ENCODE peak calls at places on chromosomes 6 and 20, in nine cellular contexts. P is right lobe of liver; C is fibroblast of lung; R is PC-9; O is foreskin keratinocyte; A is hepatocyte; S is neural progenitor cell; Y is endodermal cell; J is CD8-positive, alpha-beta T cell. U is an unnamed sample.

GRCh38 chr6:141169419-141169818 is 963.3 kb upstream of the GJE1 start:
- DNase-seq in Y (no peak), A (no peak), R (no peak), C (peak), P (no peak), O (no peak), S (peak), J (no peak), U (no peak)

GRCh38 chr6:80223743-80224212 is 117.3 kb downstream of the BCKDHB start:
- DNase-seq in J (no peak), P (no peak), Y (no peak), C (peak), A (no peak), S (no peak), O (no peak), R (no peak), U (no peak)

GRCh38 chr6:8670792-8671191 is 235.4 kb upstream of the SLC35B3 start:
- DNase-seq in S (no peak), Y (no peak), A (no peak), R (no peak), P (no peak), J (no peak), O (no peak), C (no peak), U (no peak)

GRCh38 chr6:156794546-156794945 is 17.4 kb downstream of the ARID1B start:
- DNase-seq in S (no peak), O (no peak), J (no peak), R (no peak), C (no peak), P (no peak), A (no peak), Y (no peak), U (no peak)

GRCh38 chr6:19849196-19849595 is 12.0 kb downstream of the ID4 start:
- DNase-seq in J (no peak), R (no peak), Y (no peak), P (no peak), S (no peak), C (no peak), A (no peak), O (no peak), U (no peak)

GRCh38 chr6:159788757-159789376 is 535 bp downstream of the TCP1 start:
- DNase-seq in P (peak), O (no peak), S (peak), J (peak), Y (peak), R (no peak), C (peak), A (peak), U (no peak)

GRCh38 chr6:163526356-163526755 is 111.8 kb downstream of the QKI start:
- DNase-seq in A (no peak), Y (no peak), S (no peak), O (no peak), P (no peak), J (no peak), R (no peak), C (no peak), U (no peak)

GRCh38 chr6:10151144-10151915 is 263.5 kb downstream of the TFAP2A start:
- DNase-seq in O (peak), S (no peak), C (no peak), A (no peak), P (no peak), J (no peak), Y (no peak), R (no peak), U (no peak)

GRCh38 chr6:1797801-1798200 is 188.1 kb downstream of the FOXC1 start:
- DNase-seq in A (no peak), C (no peak), R (peak), O (no peak), P (no peak), Y (no peak), J (no peak), S (no peak), U (no peak)

GRCh38 chr6:44411141-44411540 is 23.6 kb downstream of the CDC5L start:
- DNase-seq in O (no peak), C (no peak), A (no peak), R (no peak), P (no peak), J (no peak), Y (no peak), S (no peak), U (no peak)

GRCh38 chr6:142867988-142868818 is 76.8 kb downstream of the HIVEP2 start:
- DNase-seq in R (peak), J (no peak), O (no peak), A (no peak), C (peak), S (no peak), Y (no peak), P (no peak), U (no peak)
- H3K27ac ChIP-seq in R (peak), J (no peak), O (no peak), A (no peak), C (no peak), S (no peak), Y (peak), P (no peak), U (no peak)

DNA sequence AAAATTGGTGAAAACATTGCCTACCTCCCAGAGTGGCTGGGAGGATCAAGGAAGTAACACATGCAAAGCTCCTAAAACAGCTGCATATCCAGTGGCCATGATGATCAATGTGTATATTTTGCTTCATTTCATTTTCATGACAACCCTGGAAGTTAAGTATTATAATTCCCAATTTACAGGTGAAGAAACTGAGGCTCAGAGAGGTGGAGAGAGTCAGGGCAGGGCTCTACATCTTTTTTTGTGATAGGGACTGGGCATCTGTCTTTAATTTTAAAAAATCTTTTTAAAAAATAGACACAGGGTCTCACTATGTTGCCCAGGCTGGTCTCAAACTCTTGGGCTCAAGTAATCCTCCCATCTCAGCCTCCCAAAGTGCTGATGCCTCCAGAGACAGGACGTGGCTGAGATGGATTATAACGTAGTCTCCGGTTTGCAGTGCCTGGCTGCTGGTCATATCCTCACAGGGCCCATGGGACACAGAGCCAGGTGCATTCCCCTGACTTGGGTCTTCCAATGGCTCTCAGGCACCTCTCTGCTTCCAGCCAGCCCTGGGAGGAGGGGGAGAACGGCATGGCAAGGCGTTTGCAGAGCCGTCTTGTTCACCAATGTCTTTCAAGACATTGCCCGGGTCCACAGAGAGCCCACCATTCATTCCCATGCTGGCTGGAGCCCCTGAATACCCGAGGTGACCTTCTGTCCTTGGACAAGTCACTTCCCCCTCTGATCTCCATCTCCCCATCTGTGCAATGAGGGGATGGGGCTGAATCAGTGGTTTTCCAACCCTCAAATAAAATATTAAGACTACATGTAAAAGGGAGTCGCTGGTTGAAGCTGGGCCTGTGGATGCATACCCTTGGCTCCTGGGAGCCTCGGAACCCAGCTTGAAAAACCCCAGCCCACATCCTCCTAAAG is 38.4 kb downstream of the HNF4A start:
- DNase-seq in P (no peak), Y (peak), S (no peak), R (no peak), O (no peak), J (no peak), C (no peak), A (no peak), U (no peak)
- H3K27ac ChIP-seq in P (peak), Y (no peak), S (no peak), R (no peak), O (no peak), J (no peak), C (no peak), A (peak), U (no peak)

DNA sequence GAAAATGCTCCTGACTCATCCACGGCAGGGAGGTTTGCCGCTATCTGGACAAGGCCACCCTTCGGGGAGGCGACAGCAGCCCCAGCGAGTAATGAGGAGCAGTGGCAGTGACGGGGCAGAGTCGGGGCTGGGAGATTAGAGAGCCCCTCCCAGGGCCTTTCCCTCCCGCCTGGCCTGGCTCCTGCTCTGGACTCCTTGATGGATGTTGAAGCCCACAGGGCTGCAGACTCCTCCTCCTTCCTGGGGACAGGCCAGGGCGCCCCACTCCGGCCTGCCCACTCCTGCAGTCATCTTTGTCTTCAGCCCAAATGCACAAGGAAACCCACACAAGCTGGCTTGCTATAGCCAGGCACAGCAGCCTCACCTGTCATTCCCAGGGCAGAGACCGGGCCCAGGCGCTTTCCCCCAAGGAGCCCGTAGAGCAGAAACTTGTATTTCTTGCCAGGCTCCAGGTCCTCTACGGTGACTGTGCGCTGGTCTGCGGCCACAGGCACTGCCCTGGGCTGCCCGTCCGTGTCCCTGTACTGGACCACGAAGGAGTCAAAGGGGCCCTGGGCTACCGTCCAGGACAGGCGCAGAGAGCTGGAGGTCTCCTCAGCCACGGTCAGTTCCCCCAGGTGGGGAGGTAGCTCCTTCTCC is 7.7 kb downstream of the CYP21A2 start:
- DNase-seq in A (no peak), R (no peak), J (no peak), P (no peak), O (no peak), S (no peak), C (no peak), Y (peak), U (no peak)
- H3K27ac ChIP-seq in A (no peak), R (peak), J (no peak), P (no peak), O (no peak), S (no peak), C (peak), Y (no peak), U (no peak)

GRCh38 chr20:47610247-47610944 is 108.7 kb downstream of the NCOA3 start:
- DNase-seq in R (peak), J (peak), C (peak), Y (no peak), P (no peak), O (peak), S (no peak), A (peak), U (no peak)

GRCh38 chr20:47605673-47606413 is 104.2 kb downstream of the NCOA3 start:
- DNase-seq in C (no peak), R (no peak), Y (no peak), A (no peak), S (no peak), O (no peak), P (no peak), J (no peak), U (no peak)

GRCh38 chr20:47607208-47607613 is 105.5 kb downstream of the NCOA3 start:
- DNase-seq in O (no peak), P (no peak), Y (no peak), S (no peak), C (peak), J (no peak), R (no peak), A (no peak), U (no peak)

GRCh38 chr20:47603260-47603659 is 101.6 kb downstream of the NCOA3 start:
- DNase-seq in A (no peak), P (no peak), S (no peak), C (no peak), J (no peak), Y (no peak), R (no peak), O (no peak), U (no peak)

DNA sequence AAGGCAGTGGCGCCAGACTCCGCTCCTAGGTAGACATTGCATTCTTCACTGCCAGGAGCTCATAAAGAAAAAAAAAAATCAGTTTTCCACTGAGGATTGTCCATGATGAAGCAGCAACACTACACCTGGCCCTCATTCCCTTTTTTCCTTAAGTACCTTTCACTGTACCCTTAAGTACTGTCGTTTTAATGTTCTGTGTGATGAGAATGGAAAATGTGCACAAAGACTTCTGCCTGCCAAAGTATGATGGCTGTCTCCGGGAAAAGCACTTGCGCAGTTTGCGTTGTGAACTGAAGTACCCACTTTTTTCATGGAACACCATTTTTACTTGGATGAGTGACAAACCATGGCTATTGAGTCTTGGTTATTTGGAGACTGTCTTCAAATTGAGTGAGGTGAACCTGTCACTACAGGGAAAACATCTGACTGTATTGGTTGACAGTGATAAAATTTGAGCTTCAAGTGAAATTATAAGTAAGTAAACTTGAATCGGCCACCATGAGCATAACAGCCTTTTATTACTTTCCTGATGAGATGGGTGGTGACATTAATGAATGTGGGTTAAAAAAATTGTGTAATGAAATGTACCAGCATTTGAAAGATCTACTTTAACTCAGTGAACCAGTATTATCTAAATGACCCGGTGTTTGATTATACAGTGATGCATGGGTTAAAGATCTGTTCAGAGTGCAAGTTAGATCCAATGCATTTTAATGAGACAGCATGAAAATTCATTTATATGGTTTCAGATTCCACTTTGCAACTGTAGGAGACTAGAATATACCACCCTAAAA is 104.9 kb downstream of the NCOA3 start:
- DNase-seq in S (no peak), P (no peak), R (no peak), A (no peak), C (no peak), J (no peak), Y (no peak), O (no peak), U (no peak)
- H3K27ac ChIP-seq in S (no peak), P (no peak), R (peak), A (no peak), C (no peak), J (no peak), Y (no peak), O (no peak), U (peak)

GRCh38 chr6:140046030-140046632 is 671.7 kb upstream of the CITED2 start:
- DNase-seq in R (no peak), S (no peak), P (no peak), A (no peak), O (no peak), Y (no peak), J (no peak), C (no peak), U (no peak)
- H3K27ac ChIP-seq in R (no peak), S (no peak), P (no peak), A (no peak), O (no peak), Y (no peak), J (no peak), C (no peak), U (no peak)

GRCh38 chr20:25547063-25547462 is 38.3 kb downstream of the NINL start:
- DNase-seq in S (no peak), P (no peak), J (no peak), C (no peak), Y (peak), A (no peak), O (no peak), R (no peak), U (no peak)
- H3K27ac ChIP-seq in S (no peak), P (no peak), J (no peak), C (no peak), Y (no peak), A (no peak), O (no peak), R (no peak), U (no peak)

GRCh38 chr6:31739639-31740396 is at the start of gene MSH5:
- DNase-seq in P (peak), O (peak), S (peak), R (peak), A (peak), C (peak), Y (peak), J (peak), U (peak)
- H3K27ac ChIP-seq in P (peak), O (peak), S (peak), R (peak), A (peak), C (peak), Y (peak), J (peak), U (peak)

DNA sequence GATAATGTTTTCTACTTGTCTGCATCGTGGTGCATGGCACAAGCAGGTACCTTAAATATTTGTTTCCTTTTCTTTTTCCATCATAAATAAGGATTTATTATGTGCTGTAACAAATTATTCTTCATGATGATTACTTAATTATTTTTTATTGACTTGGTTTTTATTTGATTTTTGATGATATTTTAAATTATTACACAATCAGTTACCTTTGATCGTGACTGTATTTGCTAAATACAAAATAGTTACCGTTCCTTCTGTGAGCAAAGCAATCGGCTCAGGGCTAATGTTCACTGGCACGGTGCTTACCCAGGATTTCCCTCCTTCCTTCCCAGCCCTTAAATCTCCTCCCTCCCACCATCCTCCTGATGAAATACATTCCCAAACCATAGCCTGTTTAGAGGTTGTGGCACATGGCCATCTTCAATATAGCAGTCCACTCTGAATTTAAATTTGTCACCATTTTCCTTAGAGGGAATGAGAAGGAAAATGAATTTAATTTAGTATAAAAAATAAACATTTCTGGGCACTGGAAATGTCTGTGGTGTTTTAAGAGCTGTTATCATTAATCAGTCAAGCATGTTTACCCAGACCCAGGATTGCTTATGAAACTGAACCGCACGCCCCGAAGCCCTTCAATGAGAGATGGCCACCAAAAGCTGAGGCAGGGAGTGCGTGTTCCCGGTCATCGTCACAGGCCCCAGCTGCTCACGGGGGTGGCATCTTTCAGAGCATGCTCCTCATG is 22.9 kb upstream of the EXOC2 start:
- DNase-seq in C (peak), O (no peak), Y (no peak), R (no peak), P (no peak), A (no peak), S (no peak), J (no peak), U (no peak)
- H3K27ac ChIP-seq in C (no peak), O (no peak), Y (no peak), R (no peak), P (no peak), A (peak), S (no peak), J (no peak), U (no peak)

GRCh38 chr6:37630281-37630799 is 67.3 kb downstream of the MDGA1 start:
- DNase-seq in J (no peak), S (no peak), R (peak), A (peak), O (peak), C (peak), P (no peak), Y (no peak), U (peak)
- H3K27ac ChIP-seq in J (no peak), S (no peak), R (peak), A (no peak), O (no peak), C (peak), P (no peak), Y (no peak), U (peak)